ENCODE peak calls at places on chromosomes 16 and 17, in eight cellular contexts. C is endothelial cell; Q is stimulated activated CD8-positive, alpha-beta memory T cell treated with anti-CD3 and anti-CD28 coated beads, Interleukin-4, amount 100 ng/mL, for 1 hour; L is B cell; P is activated T-cell treated with anti-CD3 and anti-CD28 coated beads, Interleukin-2, amount 50 U/mL, for 72 hours; N is NCI-H1105 treated with DMSO at 0.1 percent for 48 hours; O is NCI-H2081; M is left ventricle myocardium superior. V is an unnamed sample.

GRCh38 chr17:82334622-82335394 is 1.2 kb upstream of the SECTM1 start:
- DNase-seq in C (no peak), M (no peak), O (no peak), L (peak), P (no peak), N (no peak), Q (no peak), V (no peak)

GRCh38 chr16:49947907-49948678 is 76.9 kb upstream of the CNEP1R1 start:
- DNase-seq in P (no peak), C (no peak), N (no peak), L (no peak), M (no peak), O (no peak), Q (no peak), V (no peak)

GRCh38 chr17:44307387-44308186 is 814 bp upstream of the RUNDC3A start:
- DNase-seq in M (peak), C (peak), O (peak), N (peak), P (no peak), Q (no peak), L (no peak), V (peak)

GRCh38 chr17:77391668-77392375 is 251.1 kb downstream of the SEC14L1 start:
- DNase-seq in C (no peak), L (no peak), Q (no peak), P (peak), N (no peak), M (peak), O (no peak), V (no peak)

GRCh38 chr16:88895335-88895734 is 28.9 kb upstream of the PABPN1L start:
- DNase-seq in Q (no peak), M (no peak), L (no peak), P (no peak), O (no peak), N (no peak), C (no peak), V (no peak)

GRCh38 chr17:11557727-11558452 is 40.4 kb upstream of the DNAH9 start:
- DNase-seq in O (no peak), Q (no peak), P (no peak), L (no peak), C (no peak), N (no peak), M (no peak), V (no peak)

GRCh38 chr16:29811170-29811895 is 660 bp upstream of the PRRT2 start:
- DNase-seq in L (peak), P (peak), M (peak), Q (no peak), O (peak), N (peak), C (peak), V (peak)

GRCh38 chr17:9906616-9907015 is 1.5 kb upstream of the RCVRN start:
- DNase-seq in N (no peak), P (no peak), O (no peak), Q (no peak), M (no peak), C (no peak), L (no peak), V (no peak)

GRCh38 chr17:10197362-10197720 is 1.1 kb downstream of the GAS7 start:
- DNase-seq in N (no peak), M (no peak), Q (no peak), O (no peak), L (no peak), C (no peak), P (no peak), V (no peak)

GRCh38 chr16:90041896-90042473 is 22.7 kb upstream of the DBNDD1 start:
- DNase-seq in O (no peak), L (peak), N (no peak), P (no peak), Q (no peak), M (no peak), C (no peak), V (no peak)

GRCh38 chr17:35747540-35748017 is 5.5 kb downstream of the GAS2L2 start:
- DNase-seq in C (peak), M (peak), P (peak), Q (peak), N (peak), O (peak), L (peak), V (peak)

GRCh38 chr17:38674749-38675615 is at the start of gene EPOP:
- DNase-seq in P (peak), L (peak), C (peak), N (peak), Q (peak), O (peak), M (peak), V (peak)

V was measured in trophoblast cell.